ENCODE peak calls at places on chromosomes 3 and 15, in seven cellular contexts. One of them, this sample, is unnamed.

GRCh38 chr3:155418426-155418825 is 124.9 kb upstream of the STRIT1 start:
- DNase-seq in substantia nigra: no peak
- DNase-seq in NCI-H1417: peak
- DNase-seq in NCI-H1930: no peak
- DNase-seq in GM12864: no peak
- DNase-seq in EH: no peak
- DNase-seq in GM20000: no peak
- DNase-seq in this sample: no peak

GRCh38 chr3:168117853-168118313 is 22.2 kb upstream of the GOLIM4 start:
- DNase-seq in GM20000: no peak
- DNase-seq in NCI-H1930: no peak
- DNase-seq in NCI-H1417: peak
- DNase-seq in GM12864: no peak
- DNase-seq in EH: peak
- DNase-seq in substantia nigra: no peak
- DNase-seq in this sample: peak

GRCh38 chr15:84736375-84736774 is 12.0 kb upstream of the ZNF592 start:
- DNase-seq in GM12864: peak
- DNase-seq in NCI-H1930: no peak
- DNase-seq in EH: no peak
- DNase-seq in GM20000: peak
- DNase-seq in NCI-H1417: no peak
- DNase-seq in substantia nigra: no peak
- DNase-seq in this sample: no peak

GRCh38 chr3:112230033-112230432 is 64.0 kb downstream of the SLC9C1 start:
- DNase-seq in NCI-H1930: no peak
- DNase-seq in substantia nigra: no peak
- DNase-seq in EH: no peak
- DNase-seq in NCI-H1417: no peak
- DNase-seq in GM12864: no peak
- DNase-seq in GM20000: no peak
- DNase-seq in this sample: no peak

GRCh38 chr3:73622135-73622534 is 2.6 kb downstream of the PDZRN3 start:
- DNase-seq in GM12864: no peak
- DNase-seq in substantia nigra: no peak
- DNase-seq in NCI-H1930: no peak
- DNase-seq in NCI-H1417: peak
- DNase-seq in EH: peak
- DNase-seq in GM20000: no peak
- DNase-seq in this sample: no peak

GRCh38 chr3:42247576-42248027 is 18.4 kb downstream of the CCK start:
- DNase-seq in GM12864: peak
- DNase-seq in substantia nigra: no peak
- DNase-seq in EH: peak
- DNase-seq in NCI-H1930: no peak
- DNase-seq in NCI-H1417: peak
- DNase-seq in GM20000: peak
- DNase-seq in this sample: peak

GRCh38 chr15:32928876-32929275 is 211.1 kb downstream of the GREM1 start:
- DNase-seq in substantia nigra: no peak
- DNase-seq in EH: no peak
- DNase-seq in GM12864: no peak
- DNase-seq in NCI-H1417: no peak
- DNase-seq in GM20000: no peak
- DNase-seq in NCI-H1930: no peak
- DNase-seq in this sample: no peak

GRCh38 chr15:38647683-38648082 is 83.1 kb upstream of the RASGRP1 start:
- DNase-seq in EH: peak
- DNase-seq in substantia nigra: no peak
- DNase-seq in GM20000: no peak
- DNase-seq in GM12864: no peak
- DNase-seq in NCI-H1930: no peak
- DNase-seq in NCI-H1417: peak
- DNase-seq in this sample: peak

GRCh38 chr3:159987291-159987711 is 1.3 kb upstream of the IL12A start:
- DNase-seq in NCI-H1930: no peak
- DNase-seq in substantia nigra: no peak
- DNase-seq in GM12864: no peak
- DNase-seq in NCI-H1417: no peak
- DNase-seq in EH: peak
- DNase-seq in GM20000: no peak
- DNase-seq in this sample: no peak

GRCh38 chr3:97576221-97576620 is 188.3 kb upstream of the ARL6 start:
- DNase-seq in GM20000: no peak
- DNase-seq in NCI-H1417: no peak
- DNase-seq in GM12864: no peak
- DNase-seq in EH: no peak
- DNase-seq in NCI-H1930: no peak
- DNase-seq in substantia nigra: no peak
- DNase-seq in this sample: no peak

This sample was measured in OCI-M1.